ENCODE peak calls at places on chromosome 11, in seven cellular contexts. One of them, this sample, is unnamed.

GRCh38 chr11:9757809-9758675 is 94.2 kb downstream of the SWAP70 start:
- DNase-seq in stimulated activated CD4-positive, alpha-beta T cell treated with anti-CD3 and anti-CD28 coated beads, Interleukin-1b, Interleukin-23, amount 100 ng/mL, for 24 hours: peak
- DNase-seq in HEK293T: peak
- DNase-seq in T-helper 2 cell: peak
- DNase-seq in activated T-cell treated with anti-CD3 and anti-CD28 coated beads, Interleukin-2, amount 50 U/mL, for 48 hours: peak
- DNase-seq in posterior cingulate gyrus: peak
- DNase-seq in NCI-H510A treated with DMSO at 0.1 percent for 48 hours: peak
- DNase-seq in this sample: peak

GRCh38 chr11:113494021-113494420 is 18.8 kb upstream of the DRD2 start:
- DNase-seq in HEK293T: no peak
- DNase-seq in T-helper 2 cell: no peak
- DNase-seq in stimulated activated CD4-positive, alpha-beta T cell treated with anti-CD3 and anti-CD28 coated beads, Interleukin-1b, Interleukin-23, amount 100 ng/mL, for 24 hours: no peak
- DNase-seq in NCI-H510A treated with DMSO at 0.1 percent for 48 hours: no peak
- DNase-seq in activated T-cell treated with anti-CD3 and anti-CD28 coated beads, Interleukin-2, amount 50 U/mL, for 48 hours: no peak
- DNase-seq in posterior cingulate gyrus: no peak
- DNase-seq in this sample: no peak

GRCh38 chr11:129973068-129973467 is 29.6 kb downstream of the PRDM10 start:
- DNase-seq in T-helper 2 cell: no peak
- DNase-seq in activated T-cell treated with anti-CD3 and anti-CD28 coated beads, Interleukin-2, amount 50 U/mL, for 48 hours: no peak
- DNase-seq in NCI-H510A treated with DMSO at 0.1 percent for 48 hours: no peak
- DNase-seq in stimulated activated CD4-positive, alpha-beta T cell treated with anti-CD3 and anti-CD28 coated beads, Interleukin-1b, Interleukin-23, amount 100 ng/mL, for 24 hours: no peak
- DNase-seq in posterior cingulate gyrus: no peak
- DNase-seq in HEK293T: no peak
- DNase-seq in this sample: no peak

GRCh38 chr11:111406589-111406988 is 27.5 kb upstream of the POU2AF1 start:
- DNase-seq in activated T-cell treated with anti-CD3 and anti-CD28 coated beads, Interleukin-2, amount 50 U/mL, for 48 hours: no peak
- DNase-seq in posterior cingulate gyrus: no peak
- DNase-seq in T-helper 2 cell: no peak
- DNase-seq in HEK293T: no peak
- DNase-seq in stimulated activated CD4-positive, alpha-beta T cell treated with anti-CD3 and anti-CD28 coated beads, Interleukin-1b, Interleukin-23, amount 100 ng/mL, for 24 hours: no peak
- DNase-seq in NCI-H510A treated with DMSO at 0.1 percent for 48 hours: no peak
- DNase-seq in this sample: no peak

GRCh38 chr11:99020324-99021225 is at the start of gene CNTN5:
- DNase-seq in activated T-cell treated with anti-CD3 and anti-CD28 coated beads, Interleukin-2, amount 50 U/mL, for 48 hours: peak
- DNase-seq in T-helper 2 cell: peak
- DNase-seq in posterior cingulate gyrus: peak
- DNase-seq in stimulated activated CD4-positive, alpha-beta T cell treated with anti-CD3 and anti-CD28 coated beads, Interleukin-1b, Interleukin-23, amount 100 ng/mL, for 24 hours: no peak
- DNase-seq in HEK293T: peak
- DNase-seq in NCI-H510A treated with DMSO at 0.1 percent for 48 hours: peak
- DNase-seq in this sample: no peak

GRCh38 chr11:50278756-50279155 is 246.1 kb downstream of the OR4C45 start:
- DNase-seq in NCI-H510A treated with DMSO at 0.1 percent for 48 hours: no peak
- DNase-seq in stimulated activated CD4-positive, alpha-beta T cell treated with anti-CD3 and anti-CD28 coated beads, Interleukin-1b, Interleukin-23, amount 100 ng/mL, for 24 hours: no peak
- DNase-seq in HEK293T: no peak
- DNase-seq in posterior cingulate gyrus: no peak
- DNase-seq in activated T-cell treated with anti-CD3 and anti-CD28 coated beads, Interleukin-2, amount 50 U/mL, for 48 hours: no peak
- DNase-seq in T-helper 2 cell: no peak
- DNase-seq in this sample: no peak

GRCh38 chr11:47413908-47414684 is 5.7 kb downstream of the SLC39A13 start:
- DNase-seq in NCI-H510A treated with DMSO at 0.1 percent for 48 hours: no peak
- DNase-seq in HEK293T: no peak
- DNase-seq in T-helper 2 cell: no peak
- DNase-seq in posterior cingulate gyrus: no peak
- DNase-seq in activated T-cell treated with anti-CD3 and anti-CD28 coated beads, Interleukin-2, amount 50 U/mL, for 48 hours: no peak
- DNase-seq in stimulated activated CD4-positive, alpha-beta T cell treated with anti-CD3 and anti-CD28 coated beads, Interleukin-1b, Interleukin-23, amount 100 ng/mL, for 24 hours: no peak
- DNase-seq in this sample: no peak

GRCh38 chr11:33987545-33987944 is 64.0 kb upstream of the CAPRIN1 start:
- DNase-seq in NCI-H510A treated with DMSO at 0.1 percent for 48 hours: no peak
- DNase-seq in HEK293T: no peak
- DNase-seq in posterior cingulate gyrus: no peak
- DNase-seq in activated T-cell treated with anti-CD3 and anti-CD28 coated beads, Interleukin-2, amount 50 U/mL, for 48 hours: no peak
- DNase-seq in T-helper 2 cell: no peak
- DNase-seq in stimulated activated CD4-positive, alpha-beta T cell treated with anti-CD3 and anti-CD28 coated beads, Interleukin-1b, Interleukin-23, amount 100 ng/mL, for 24 hours: no peak
- DNase-seq in this sample: no peak

GRCh38 chr11:2698386-2699184 is 1.2 kb downstream of the KCNQ1OT1 start:
- DNase-seq in activated T-cell treated with anti-CD3 and anti-CD28 coated beads, Interleukin-2, amount 50 U/mL, for 48 hours: no peak
- DNase-seq in stimulated activated CD4-positive, alpha-beta T cell treated with anti-CD3 and anti-CD28 coated beads, Interleukin-1b, Interleukin-23, amount 100 ng/mL, for 24 hours: no peak
- DNase-seq in NCI-H510A treated with DMSO at 0.1 percent for 48 hours: no peak
- DNase-seq in T-helper 2 cell: no peak
- DNase-seq in HEK293T: no peak
- DNase-seq in posterior cingulate gyrus: no peak
- DNase-seq in this sample: no peak

GRCh38 chr11:115518983-115519382 is 14.8 kb upstream of the CADM1 start:
- DNase-seq in NCI-H510A treated with DMSO at 0.1 percent for 48 hours: peak
- DNase-seq in posterior cingulate gyrus: no peak
- DNase-seq in HEK293T: no peak
- DNase-seq in activated T-cell treated with anti-CD3 and anti-CD28 coated beads, Interleukin-2, amount 50 U/mL, for 48 hours: no peak
- DNase-seq in T-helper 2 cell: no peak
- DNase-seq in stimulated activated CD4-positive, alpha-beta T cell treated with anti-CD3 and anti-CD28 coated beads, Interleukin-1b, Interleukin-23, amount 100 ng/mL, for 24 hours: no peak
- DNase-seq in this sample: peak

This sample was measured in NCI-H2029 treated with DMSO at 0.1 percent for 48 hours.